ENCODE peak calls at places on chromosomes 6 and 20, in seven cellular contexts. O is right cardiac atrium; E is CD8-positive, alpha-beta memory T cell; A is GM23338; P is adipocyte; K is psoas muscle; H is retinal pigment epithelial cell. S is an unnamed sample.

GRCh38 chr20:53224851-53225250 is 252.7 kb downstream of the TSHZ2 start:
- DNase-seq in O (no peak), E (no peak), A (no peak), P (no peak), K (no peak), H (no peak), S (no peak)

GRCh38 chr6:109783245-109783990 is 92.3 kb downstream of the FIG4 start:
- DNase-seq in O (no peak), E (no peak), A (peak), P (no peak), K (no peak), H (no peak), S (no peak)

GRCh38 chr6:132818404-132819359 is 4.3 kb downstream of the RPS12 start:
- DNase-seq in O (no peak), E (no peak), A (peak), P (peak), K (no peak), H (no peak), S (no peak)

GRCh38 chr6:114989279-114989964 is 646.6 kb upstream of the HS3ST5 start:
- DNase-seq in O (no peak), E (peak), A (no peak), P (no peak), K (no peak), H (no peak), S (no peak)

GRCh38 chr20:52601295-52601971 is 370.7 kb upstream of the TSHZ2 start:
- DNase-seq in O (no peak), E (no peak), A (no peak), P (no peak), K (no peak), H (no peak), S (no peak)

GRCh38 chr6:26432622-26433021 is 7.7 kb upstream of the BTN3A3 start:
- DNase-seq in O (no peak), E (no peak), A (no peak), P (peak), K (no peak), H (no peak), S (no peak)

GRCh38 chr20:58544891-58545290 is 29.7 kb upstream of the APCDD1L start:
- DNase-seq in O (no peak), E (no peak), A (no peak), P (no peak), K (no peak), H (no peak), S (no peak)

GRCh38 chr6:44696099-44696498 is 308.6 kb downstream of the CDC5L start:
- DNase-seq in O (no peak), E (no peak), A (no peak), P (peak), K (no peak), H (no peak), S (no peak)

GRCh38 chr20:49724637-49725606 is 11.2 kb upstream of the B4GALT5 start:
- DNase-seq in O (peak), E (no peak), A (no peak), P (peak), K (peak), H (peak), S (no peak)

GRCh38 chr6:159212881-159213280 is 43.7 kb downstream of the FNDC1 start:
- DNase-seq in O (no peak), E (no peak), A (no peak), P (no peak), K (no peak), H (no peak), S (no peak)

GRCh38 chr20:18831830-18832229 is 18.2 kb downstream of the SCP2D1 start:
- DNase-seq in O (no peak), E (no peak), A (no peak), P (peak), K (no peak), H (no peak), S (no peak)

GRCh38 chr6:12150812-12151432 is 138.8 kb downstream of the HIVEP1 start:
- DNase-seq in O (no peak), E (no peak), A (peak), P (no peak), K (no peak), H (no peak), S (no peak)

GRCh38 chr20:23119456-23120216 is 33.5 kb upstream of the CD93 start:
- DNase-seq in O (no peak), E (no peak), A (no peak), P (no peak), K (no peak), H (no peak), S (no peak)

GRCh38 chr20:23118766-23119165 is 32.6 kb upstream of the CD93 start:
- DNase-seq in O (no peak), E (no peak), A (no peak), P (no peak), K (no peak), H (no peak), S (no peak)

GRCh38 chr20:23116301-23117089 is 30.4 kb upstream of the CD93 start:
- DNase-seq in O (no peak), E (no peak), A (no peak), P (peak), K (no peak), H (no peak), S (no peak)

GRCh38 chr20:23117738-23118137 is 31.6 kb upstream of the CD93 start:
- DNase-seq in O (no peak), E (no peak), A (no peak), P (no peak), K (no peak), H (no peak), S (no peak)

DNA sequence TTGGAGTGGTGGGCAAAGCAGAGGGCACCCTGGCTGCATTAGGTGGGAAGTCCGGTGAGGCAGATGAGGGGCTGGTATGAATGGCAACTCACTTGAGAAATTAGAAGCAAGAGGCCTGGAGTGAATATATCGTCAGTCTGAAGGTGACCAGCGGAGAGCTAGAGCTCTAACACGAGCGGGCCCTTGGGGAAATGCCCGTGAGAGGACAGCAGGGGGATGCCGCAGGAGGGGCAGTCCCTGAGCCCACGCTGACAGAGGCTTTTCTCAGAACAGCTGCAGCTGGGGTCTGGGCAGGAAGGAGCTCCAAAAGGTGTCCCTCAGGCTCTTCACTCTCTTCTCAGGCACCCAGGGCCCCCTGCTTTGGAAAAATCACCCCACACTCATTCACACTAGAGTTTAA is 32.0 kb upstream of the CD93 start:
- DNase-seq in O (no peak), E (no peak), A (no peak), P (no peak), K (no peak), H (no peak), S (no peak)
- H3K4me3 ChIP-seq in O (no peak), E (no peak), A (no peak), P (no peak), K (no peak), H (no peak), S (no peak)

GRCh38 chr6:165820934-165821333 is 157.9 kb upstream of the PDE10A start:
- DNase-seq in O (no peak), E (no peak), A (no peak), P (no peak), K (no peak), H (no peak), S (no peak)

GRCh38 chr6:165820407-165820806 is 157.4 kb upstream of the PDE10A start:
- DNase-seq in O (no peak), E (no peak), A (peak), P (no peak), K (no peak), H (no peak), S (no peak)

GRCh38 chr6:165817771-165818170 is 154.7 kb upstream of the PDE10A start:
- DNase-seq in O (no peak), E (no peak), A (no peak), P (no peak), K (no peak), H (no peak), S (no peak)

GRCh38 chr6:165818200-165818599 is 155.2 kb upstream of the PDE10A start:
- DNase-seq in O (no peak), E (no peak), A (peak), P (no peak), K (no peak), H (no peak), S (no peak)

GRCh38 chr6:165819394-165819793 is 156.4 kb upstream of the PDE10A start:
- DNase-seq in O (no peak), E (no peak), A (peak), P (no peak), K (no peak), H (no peak), S (no peak)
- H3K4me3 ChIP-seq in O (no peak), E (no peak), A (no peak), P (peak), K (no peak), H (peak), S (no peak)

GRCh38 chr6:32128751-32129296 is 778 bp upstream of the ATF6B start:
- DNase-seq in O (peak), E (no peak), A (no peak), P (no peak), K (no peak), H (no peak), S (no peak)
- H3K4me3 ChIP-seq in O (peak), E (peak), A (peak), P (peak), K (peak), H (peak), S (peak)

GRCh38 chr6:90035047-90035678 is 140.9 kb downstream of the GJA10 start:
- DNase-seq in O (no peak), E (no peak), A (no peak), P (no peak), K (no peak), H (no peak), S (no peak)
- H3K4me3 ChIP-seq in O (no peak), E (no peak), A (no peak), P (no peak), K (peak), H (no peak), S (no peak)

GRCh38 chr6:29938746-29939508 is 3.4 kb upstream of the HLA-A start:
- DNase-seq in O (no peak), E (no peak), A (peak), P (no peak), K (no peak), H (no peak), S (no peak)
- H3K4me3 ChIP-seq in O (no peak), E (no peak), A (no peak), P (no peak), K (no peak), H (no peak), S (no peak)

DNA sequence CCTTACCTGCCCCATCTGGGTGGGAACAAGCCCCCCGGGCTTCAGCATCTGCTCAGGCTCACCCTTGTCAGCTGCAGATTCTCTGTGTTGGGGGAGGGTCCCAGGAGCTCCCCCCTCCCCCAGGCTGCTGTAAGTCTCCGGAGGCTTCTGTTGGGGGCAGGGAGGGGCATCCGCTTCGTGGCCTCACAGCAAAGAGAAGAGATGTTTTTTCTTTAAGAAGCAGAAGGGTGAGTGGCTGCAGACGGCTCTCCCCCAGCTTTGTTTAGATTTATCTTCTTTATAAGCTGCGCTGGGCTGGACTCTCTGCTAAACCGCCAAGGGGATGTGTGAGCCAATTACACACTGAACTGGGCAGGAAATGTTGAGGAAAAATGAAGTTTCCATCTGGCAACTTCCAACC is 48.7 kb upstream of the GATA5 start:
- DNase-seq in O (no peak), E (no peak), A (peak), P (peak), K (no peak), H (no peak), S (no peak)
- H3K4me3 ChIP-seq in O (no peak), E (no peak), A (peak), P (no peak), K (no peak), H (no peak), S (no peak)

GRCh38 chr6:83853178-83853967 is at the start of gene RIPPLY2:
- DNase-seq in O (peak), E (no peak), A (peak), P (peak), K (peak), H (no peak), S (no peak)
- H3K4me3 ChIP-seq in O (peak), E (no peak), A (peak), P (peak), K (peak), H (peak), S (no peak)

GRCh38 chr6:137246164-137246563 is 27.0 kb upstream of the IFNGR1 start:
- DNase-seq in O (no peak), E (no peak), A (no peak), P (no peak), K (no peak), H (no peak), S (no peak)
- H3K4me3 ChIP-seq in O (no peak), E (no peak), A (no peak), P (no peak), K (no peak), H (no peak), S (no peak)